ENCODE peak calls at places on chromosomes 1 and 21, in nine cellular contexts. O is HFF-Myc; D is Jurkat, Clone E6-1; T is pancreas; G is AG04449; Q is uterus; X is CD8-positive, alpha-beta memory T cell; N is H7; Y is fibroblast of villous mesenchyme. E is an unnamed sample.

GRCh38 chr21:33047231-33047630 is 21.5 kb downstream of the OLIG2 start:
- DNase-seq in O (no peak), D (no peak), T (no peak), G (no peak), Q (no peak), X (no peak), N (no peak), Y (no peak), E (no peak)

GRCh38 chr1:186813420-186813819 is 15.3 kb upstream of the PLA2G4A start:
- DNase-seq in O (no peak), D (no peak), T (no peak), G (no peak), Q (no peak), X (no peak), N (no peak), Y (no peak), E (no peak)

GRCh38 chr1:151774540-151774939 is 11.2 kb upstream of the MRPL9 start:
- DNase-seq in O (no peak), D (no peak), T (no peak), G (no peak), Q (no peak), X (no peak), N (no peak), Y (no peak), E (no peak)

GRCh38 chr1:19311931-19312781 is at the start of the genes AKR7A2 and SLC66A1:
- DNase-seq in O (peak; percentile 54), D (peak; percentile 68), T (peak; percentile 90), G (no peak), Q (peak; percentile 86), X (peak; percentile 78), N (peak; percentile 100), Y (peak; percentile 92), E (peak; percentile 68)

GRCh38 chr1:8789314-8790214 is 27.9 kb downstream of the RERE start:
- DNase-seq in O (no peak), D (no peak), T (no peak), G (no peak), Q (no peak), X (no peak), N (peak; percentile 14), Y (no peak), E (no peak)

GRCh38 chr1:244757091-244757939 is 78.1 kb upstream of the COX20 start:
- DNase-seq in O (no peak), D (no peak), T (no peak), G (peak; percentile 37), Q (no peak), X (no peak), N (no peak), Y (peak; percentile 45), E (peak; percentile 14)

GRCh38 chr1:79497193-79497773 is 490.8 kb upstream of the ADGRL4 start:
- DNase-seq in O (peak; percentile 14), D (peak; percentile 36), T (no peak), G (no peak), Q (no peak), X (no peak), N (peak; percentile 36), Y (peak; percentile 13), E (peak; percentile 1)

GRCh38 chr1:13730751-13731482 is 30.9 kb downstream of the PRDM2 start:
- DNase-seq in O (no peak), D (peak; percentile 90), T (peak; percentile 20), G (no peak), Q (no peak), X (peak; percentile 92), N (no peak), Y (no peak), E (no peak)

GRCh38 chr21:36513430-36513829 is 33.5 kb upstream of the CLDN14 start:
- DNase-seq in O (no peak), D (no peak), T (no peak), G (no peak), Q (no peak), X (no peak), N (no peak), Y (no peak), E (no peak)

GRCh38 chr1:66371233-66372005 is 162.5 kb upstream of the SGIP1 start:
- DNase-seq in O (no peak), D (no peak), T (no peak), G (peak; percentile 33), Q (no peak), X (no peak), N (no peak), Y (peak; percentile 79), E (no peak)

GRCh38 chr1:208192989-208193388 is 51.2 kb downstream of the PLXNA2 start:
- DNase-seq in O (no peak), D (no peak), T (no peak), G (no peak), Q (peak; percentile 70), X (no peak), N (no peak), Y (peak; percentile 88), E (peak; percentile 68)

GRCh38 chr1:16250547-16251251 is 13.7 kb upstream of the CPLANE2 start:
- DNase-seq in O (no peak), D (no peak), T (no peak), G (peak; percentile 36), Q (peak; percentile 45), X (no peak), N (no peak), Y (peak; percentile 72), E (no peak)

GRCh38 chr21:46454634-46455390 is 3.9 kb upstream of the DIP2A start:
- DNase-seq in O (no peak), D (no peak), T (no peak), G (no peak), Q (no peak), X (no peak), N (no peak), Y (no peak), E (no peak)

GRCh38 chr1:36415661-36416346 is 18.1 kb upstream of the LSM10 start:
- DNase-seq in O (no peak), D (no peak), T (no peak), G (no peak), Q (no peak), X (no peak), N (no peak), Y (peak; percentile 17), E (no peak)

GRCh38 chr1:206606867-206607266 is 5.4 kb downstream of the EIF2D start:
- DNase-seq in O (peak; percentile 22), D (peak; percentile 53), T (no peak), G (no peak), Q (no peak), X (no peak), N (peak; percentile 65), Y (no peak), E (no peak)

GRCh38 chr1:192879416-192879815 is 70.6 kb downstream of the RGS2 start:
- DNase-seq in O (no peak), D (no peak), T (no peak), G (no peak), Q (no peak), X (no peak), N (no peak), Y (no peak), E (peak; percentile 9)

GRCh38 chr1:153921803-153922075 is 1.0 kb downstream of the GATAD2B start:
- DNase-seq in O (no peak), D (no peak), T (no peak), G (no peak), Q (no peak), X (no peak), N (no peak), Y (no peak), E (no peak)

GRCh38 chr1:216820345-216820744 is 97.1 kb upstream of the ESRRG start:
- DNase-seq in O (no peak), D (no peak), T (no peak), G (no peak), Q (no peak), X (no peak), N (no peak), Y (no peak), E (peak; percentile 31)

GRCh38 chr1:231581859-231582258 is 44.7 kb upstream of the DISC1 start:
- DNase-seq in O (no peak), D (no peak), T (no peak), G (no peak), Q (no peak), X (no peak), N (no peak), Y (no peak), E (no peak)

GRCh38 chr1:225603538-225604354 is 49.2 kb downstream of the ENAH start:
- DNase-seq in O (peak; percentile 12), D (no peak), T (no peak), G (peak; percentile 26), Q (no peak), X (no peak), N (no peak), Y (peak; percentile 83), E (no peak)
- H3K4me3 ChIP-seq in O (no peak overlapping the region), D (no peak overlapping the region), T (no peak overlapping the region), G (no peak overlapping the region), Q (no peak overlapping the region), X (no peak overlapping the region), N (no peak overlapping the region), Y (no peak overlapping the region), E (no peak overlapping the region)

DNA sequence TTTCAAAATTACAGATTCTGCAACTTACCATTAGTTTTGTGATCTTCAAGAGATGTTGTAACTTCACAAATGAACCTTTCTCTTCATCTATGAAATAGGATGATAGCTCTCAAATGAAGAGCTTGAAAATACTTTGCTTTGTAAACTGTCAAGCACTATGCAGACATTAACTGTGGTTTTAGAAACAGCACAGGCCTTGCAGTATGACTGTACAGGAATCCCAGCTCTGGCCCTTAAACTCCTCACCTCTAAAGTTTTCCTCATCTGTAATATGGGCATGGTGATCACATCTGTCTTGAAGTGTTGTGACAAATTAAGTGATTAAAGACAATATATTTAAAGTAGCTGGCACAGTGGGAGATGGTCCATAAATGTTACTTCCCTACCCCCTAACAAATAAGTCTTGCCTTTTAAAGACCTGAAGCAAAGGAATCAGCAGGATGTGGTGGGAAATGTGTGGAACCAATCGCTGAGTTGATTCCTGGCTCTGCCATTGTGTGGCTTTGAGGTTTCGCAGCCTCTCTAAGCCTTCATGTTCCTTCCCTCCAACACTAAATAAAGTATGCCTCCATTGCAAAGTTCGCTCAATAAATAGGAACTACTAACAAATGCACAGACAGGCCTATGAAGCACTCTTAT is 5.5 kb upstream of the PTP4A2 start:
- DNase-seq in O (no peak), D (peak; percentile 97), T (no peak), G (no peak), Q (no peak), X (peak; percentile 66), N (no peak), Y (peak; percentile 52), E (no peak)
- H3K4me3 ChIP-seq in O (no peak overlapping the region), D (peak overlapping the region; percentile 68), T (no peak overlapping the region), G (peak overlapping the region; percentile 20), Q (no peak overlapping the region), X (peak overlapping the region; percentile 68), N (peak overlapping the region; percentile 64), Y (peak overlapping the region; percentile 14), E (no peak overlapping the region)

DNA sequence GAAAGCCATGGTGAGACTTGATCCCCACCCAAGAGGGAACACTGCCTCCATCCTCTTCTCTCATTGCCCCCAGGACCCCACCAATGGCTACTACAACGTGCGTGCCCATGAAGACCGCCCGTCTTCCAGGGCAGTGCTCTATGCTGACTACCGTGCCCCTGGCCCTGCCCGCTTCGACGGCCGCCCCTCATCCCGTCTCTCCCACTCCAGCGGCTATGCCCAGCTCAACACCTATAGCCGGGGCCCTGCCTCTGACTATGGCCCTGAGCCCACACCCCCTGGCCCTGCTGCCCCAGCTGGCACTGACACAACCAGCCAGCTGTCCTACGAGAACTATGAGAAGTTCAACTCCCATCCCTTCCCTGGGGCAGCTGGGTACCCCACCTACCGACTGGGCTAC is 86.1 kb upstream of the CD1D start:
- DNase-seq in O (no peak), D (no peak), T (no peak), G (no peak), Q (no peak), X (no peak), N (no peak), Y (no peak), E (no peak)
- H3K4me3 ChIP-seq in O (no peak overlapping the region), D (no peak overlapping the region), T (no peak overlapping the region), G (no peak overlapping the region), Q (no peak overlapping the region), X (no peak overlapping the region), N (no peak overlapping the region), Y (no peak overlapping the region), E (no peak overlapping the region)

GRCh38 chr1:115753830-115754229 is 14.7 kb downstream of the CASQ2 start:
- DNase-seq in O (no peak), D (no peak), T (no peak), G (no peak), Q (no peak), X (no peak), N (no peak), Y (no peak), E (no peak)
- H3K4me3 ChIP-seq in O (no peak overlapping the region), D (no peak overlapping the region), T (no peak overlapping the region), G (no peak overlapping the region), Q (no peak overlapping the region), X (no peak overlapping the region), N (no peak overlapping the region), Y (no peak overlapping the region), E (no peak overlapping the region)